ENCODE peak calls at places on chromosomes 12 and 14, in five cellular contexts. R is mesendoderm; V is activated T-helper 1 cell treated with anti-CD3 and anti-CD28 coated beads, Interleukin-12 subunit alpha, Interleukin-12 subunit beta, Interleukin-2, Interleukin-4 antibody, amounts not matched to agents 30 ng/mL and 10 ng/mL and 1 ng/mL, durations not matched to agents 14 hours and 24 hours and 36 hours; B is endothelial cell; K is LoVo. P is an unnamed sample.

GRCh38 chr12:17918013-17918412 is 172.0 kb downstream of the RERGL start:
- DNase-seq in K (no peak), V (no peak), B (no peak), R (no peak), P (no peak)

GRCh38 chr14:72237722-72238666 is 305.8 kb downstream of the RGS6 start:
- DNase-seq in K (no peak), B (no peak), V (no peak), R (no peak), P (no peak)

GRCh38 chr12:75969768-75970167 is 61.8 kb downstream of the PHLDA1 start:
- DNase-seq in B (no peak), K (no peak), R (peak), V (no peak), P (no peak)

GRCh38 chr12:111469406-111469805 is 63.7 kb downstream of the SH2B3 start:
- DNase-seq in B (no peak), R (no peak), K (no peak), V (no peak), P (no peak)

GRCh38 chr12:49671051-49671765 is 36.0 kb downstream of the FMNL3 start:
- DNase-seq in K (no peak), R (no peak), V (peak), B (no peak), P (no peak)

GRCh38 chr12:41772478-41772877 is 372.2 kb downstream of the GXYLT1 start:
- DNase-seq in K (no peak), R (no peak), V (no peak), B (no peak), P (no peak)

GRCh38 chr12:3202734-3203446 is 125.7 kb downstream of the TSPAN9 start:
- DNase-seq in B (peak), V (peak), R (peak), K (peak), P (peak)

GRCh38 chr14:73739174-73739898 is 25.2 kb upstream of the PNMA1 start:
- DNase-seq in K (no peak), B (no peak), V (no peak), R (no peak), P (no peak)

GRCh38 chr14:96198430-96199133 is 6.1 kb upstream of the BDKRB2 start:
- DNase-seq in K (no peak), B (no peak), R (no peak), V (peak), P (no peak)

GRCh38 chr12:21485998-21486397 is 15.4 kb downstream of the RECQL start:
- DNase-seq in R (no peak), B (no peak), V (no peak), K (no peak), P (no peak)

GRCh38 chr12:124745891-124746570 is 117.6 kb downstream of the SCARB1 start:
- DNase-seq in K (peak), V (no peak), R (peak), B (peak), P (peak)

GRCh38 chr14:24103451-24103850 is 9.3 kb downstream of the PCK2 start:
- DNase-seq in B (no peak), V (no peak), K (no peak), R (no peak), P (no peak)

GRCh38 chr12:107236824-107237467 is 143.6 kb upstream of the CRY1 start:
- DNase-seq in B (no peak), R (peak), K (no peak), V (no peak), P (no peak)

GRCh38 chr14:26204954-26205479 is 392.8 kb downstream of the NOVA1 start:
- DNase-seq in V (no peak), B (peak), K (no peak), R (peak), P (peak)

GRCh38 chr12:104866286-104866685 is 91.8 kb downstream of the SLC41A2 start:
- DNase-seq in K (no peak), B (no peak), V (no peak), R (no peak), P (no peak)

GRCh38 chr12:64723630-64724029 is 35.6 kb downstream of the GNS start:
- DNase-seq in R (no peak), K (no peak), V (no peak), B (no peak), P (no peak)

GRCh38 chr14:41016213-41016612 is 590.5 kb upstream of the LRFN5 start:
- DNase-seq in B (no peak), K (no peak), R (peak), V (no peak), P (no peak)

GRCh38 chr12:49971141-49971540 is 1.6 kb upstream of the AQP6 start:
- DNase-seq in B (no peak), R (no peak), V (no peak), K (no peak), P (no peak)

GRCh38 chr12:49876070-49876469 is 27.6 kb downstream of the FAIM2 start:
- DNase-seq in K (no peak), B (no peak), V (no peak), R (no peak), P (no peak)

GRCh38 chr12:113066806-113067400 is 10.4 kb downstream of the DTX1 start:
- DNase-seq in V (no peak), B (no peak), R (no peak), K (no peak), P (no peak)

GRCh38 chr14:93935213-93935612 is 8.1 kb downstream of the FAM181A start:
- DNase-seq in K (no peak), R (no peak), V (no peak), B (no peak), P (no peak)

GRCh38 chr14:103742499-103743255 is 27.1 kb downstream of the ZFYVE21 start:
- DNase-seq in V (no peak), B (no peak), K (no peak), R (no peak), P (no peak)

GRCh38 chr14:89941830-89942377 is 12.6 kb downstream of the EFCAB11 start:
- DNase-seq in V (no peak), B (no peak), K (no peak), R (no peak), P (no peak)

GRCh38 chr12:108312885-108313203 is 26.3 kb downstream of the CMKLR1 start:
- DNase-seq in B (no peak), K (no peak), R (no peak), V (no peak), P (no peak)

GRCh38 chr14:31268216-31268615 is 60.6 kb upstream of the HECTD1 start:
- DNase-seq in K (no peak), B (no peak), V (no peak), R (no peak), P (no peak)